ENCODE peak calls at places on chromosomes 6 and 20, in seven cellular contexts. S, K, Q, O, G, H and L are unnamed samples.

GRCh38 chr20:10596726-10597125 is 77.1 kb downstream of the JAG1 start:
- DNase-seq in S (no peak), K (no peak), Q (no peak), O (peak), G (peak), H (no peak), L (no peak)

GRCh38 chr20:21521596-21522478 is 8.0 kb upstream of the NKX2-2 start:
- DNase-seq in S (no peak), K (no peak), Q (no peak), O (no peak), G (no peak), H (no peak), L (no peak)

GRCh38 chr20:35618372-35619131 is 2.9 kb downstream of the SPAG4 start:
- DNase-seq in S (no peak), K (no peak), Q (no peak), O (peak), G (peak), H (no peak), L (peak)

GRCh38 chr6:110738899-110739365 is 76.3 kb downstream of the CDK19 start:
- DNase-seq in S (no peak), K (no peak), Q (no peak), O (no peak), G (no peak), H (no peak), L (peak)

GRCh38 chr20:22581437-22582385 is 2.7 kb downstream of the FOXA2 start:
- DNase-seq in S (peak), K (no peak), Q (no peak), O (no peak), G (no peak), H (no peak), L (no peak)

GRCh38 chr20:62146019-62146755 is 2.6 kb downstream of the SS18L1 start:
- DNase-seq in S (no peak), K (no peak), Q (no peak), O (no peak), G (no peak), H (no peak), L (no peak)

GRCh38 chr20:36384022-36384619 is 78.0 kb downstream of the DLGAP4 start:
- DNase-seq in S (no peak), K (no peak), Q (no peak), O (peak), G (peak), H (no peak), L (no peak)

GRCh38 chr6:137765044-137765443 is 102.0 kb upstream of the TNFAIP3 start:
- DNase-seq in S (no peak), K (no peak), Q (no peak), O (no peak), G (no peak), H (no peak), L (no peak)

GRCh38 chr6:13013681-13014550 is 297.3 kb downstream of the PHACTR1 start:
- DNase-seq in S (no peak), K (no peak), Q (peak), O (no peak), G (no peak), H (no peak), L (no peak)

GRCh38 chr6:41571066-41571780 is 25.0 kb downstream of the FOXP4 start:
- DNase-seq in S (no peak), K (no peak), Q (no peak), O (no peak), G (no peak), H (no peak), L (no peak)

GRCh38 chr6:166989427-166990034 is 9.7 kb upstream of the CEP43 start:
- DNase-seq in S (no peak), K (no peak), Q (no peak), O (peak), G (no peak), H (no peak), L (no peak)

GRCh38 chr6:10658910-10659696 is 35.3 kb downstream of the C6orf52 start:
- DNase-seq in S (no peak), K (no peak), Q (no peak), O (no peak), G (no peak), H (no peak), L (no peak)

GRCh38 chr6:153804755-153805330 is 234.2 kb upstream of the OPRM1 start:
- DNase-seq in S (no peak), K (no peak), Q (no peak), O (no peak), G (no peak), H (no peak), L (no peak)

GRCh38 chr20:63059684-63060056 is 52.9 kb upstream of the BHLHE23 start:
- DNase-seq in S (no peak), K (peak), Q (peak), O (no peak), G (no peak), H (no peak), L (peak)

GRCh38 chr6:99344289-99344688 is 5.2 kb downstream of the FAXC start:
- DNase-seq in S (no peak), K (no peak), Q (no peak), O (peak), G (peak), H (no peak), L (no peak)

GRCh38 chr20:2874456-2874855 is 1.2 kb downstream of the PTPRA start:
- DNase-seq in S (no peak), K (no peak), Q (no peak), O (peak), G (no peak), H (no peak), L (no peak)

GRCh38 chr20:10467985-10468845 is 33.1 kb downstream of the SLX4IP start:
- DNase-seq in S (no peak), K (no peak), Q (no peak), O (peak), G (peak), H (no peak), L (no peak)

GRCh38 chr20:62983210-62983609 is 23.6 kb downstream of the BHLHE23 start:
- DNase-seq in S (no peak), K (no peak), Q (no peak), O (no peak), G (no peak), H (no peak), L (no peak)

GRCh38 chr6:65638047-65638831 is 68.8 kb downstream of the EYS start:
- DNase-seq in S (no peak), K (no peak), Q (no peak), O (no peak), G (no peak), H (no peak), L (peak)

GRCh38 chr6:139927236-139927635 is 552.8 kb upstream of the CITED2 start:
- DNase-seq in S (no peak), K (no peak), Q (no peak), O (peak), G (peak), H (no peak), L (no peak)
- TF ChIP-seq CTCF in S (no peak), K (no peak), Q (peak), O (peak), G (peak), H (no peak), L (peak)

DNA sequence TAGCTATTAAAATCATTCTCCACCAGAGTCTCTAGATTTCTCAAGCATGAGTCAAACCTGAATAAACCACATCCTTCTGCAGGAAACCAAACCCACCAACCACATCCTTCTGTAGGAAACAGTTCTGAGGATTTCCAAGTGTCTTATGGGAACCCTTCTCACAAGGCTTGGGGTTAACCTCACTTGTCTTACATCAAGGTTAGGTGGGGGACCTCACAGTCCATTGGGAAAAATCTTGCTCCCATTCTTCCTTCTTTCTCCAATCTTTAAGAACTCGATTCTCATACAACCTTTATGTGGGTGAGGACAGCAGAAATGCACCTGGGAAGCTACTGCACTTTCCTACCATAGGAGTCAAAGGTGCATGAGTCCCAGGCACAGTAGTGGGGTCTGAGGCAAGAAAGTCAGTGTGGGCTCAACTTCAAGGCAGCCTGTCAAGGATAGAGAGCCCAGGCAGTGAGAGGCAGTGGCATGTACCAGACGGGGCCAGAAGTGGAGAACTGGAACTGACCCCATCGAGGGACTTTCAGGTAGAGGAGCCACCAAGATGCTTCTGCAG is 114.5 kb downstream of the SLC22A3 start:
- DNase-seq in S (no peak), K (no peak), Q (no peak), O (peak), G (peak), H (no peak), L (no peak)
- H3K27ac ChIP-seq in S (no peak), K (no peak), Q (no peak), O (peak), G (peak), H (no peak), L (no peak)

GRCh38 chr6:135088818-135089809 is 34.5 kb upstream of the HBS1L start:
- DNase-seq in S (no peak), K (no peak), Q (no peak), O (peak), G (peak), H (no peak), L (no peak)
- TF ChIP-seq CTCF in S (peak), K (peak), Q (peak), O (peak), G (peak), H (no peak), L (peak)

GRCh38 chr6:136739071-136739470 is 53.2 kb downstream of the MAP3K5 start:
- DNase-seq in S (no peak), K (no peak), Q (no peak), O (no peak), G (no peak), H (no peak), L (no peak)
- H3K27ac ChIP-seq in S (no peak), K (no peak), Q (peak), O (peak), G (no peak), H (peak), L (peak)